ENCODE peak calls at places on chromosome 21, in ten cellular contexts. J is cardiac muscle cell, S is psoas muscle, Z is HFF-Myc, F is PC-9, N is GM12878, I is endothelial cell of umbilical vein, E is fibroblast of mammary gland, G is tibial artery, U is cardiac fibroblast. T is an unnamed sample.

GRCh38 chr21:41570791-41571355 is 62.9 kb upstream of the TMPRSS2 start:
- DNase-seq in J (no peak), S (no peak), Z (no peak), F (no peak), N (peak; percentile 62), I (no peak), E (no peak), G (no peak), U (no peak), T (no peak)

GRCh38 chr21:42527489-42528158 is 14.0 kb downstream of the SLC37A1 start:
- DNase-seq in J (no peak), S (no peak), Z (no peak), F (no peak), N (peak; percentile 80), I (no peak), E (no peak), G (no peak), U (no peak), T (peak; percentile 22)

GRCh38 chr21:31772674-31773555 is 41.0 kb upstream of the SCAF4 start:
- DNase-seq in J (no peak), S (no peak), Z (no peak), F (no peak), N (peak; percentile 63), I (no peak), E (no peak), G (no peak), U (no peak), T (no peak)

GRCh38 chr21:17387030-17387617 is 125.7 kb upstream of the CXADR start:
- DNase-seq in J (peak; percentile 76), S (no peak), Z (peak; percentile 48), F (peak; percentile 17), N (peak; percentile 1), I (peak; percentile 67), E (peak; percentile 67), G (no peak), U (peak; percentile 78), T (peak; percentile 69)

GRCh38 chr21:32367158-32367557 is 25.7 kb downstream of the URB1 start:
- DNase-seq in J (no peak), S (no peak), Z (no peak), F (no peak), N (no peak), I (no peak), E (peak; percentile 47), G (no peak), U (peak; percentile 31), T (peak; percentile 48)

GRCh38 chr21:45869121-45870007 is 112.2 kb upstream of the COL6A1 start:
- DNase-seq in J (peak; percentile 55), S (no peak), Z (peak; percentile 25), F (no peak), N (no peak), I (no peak), E (peak; percentile 72), G (no peak), U (peak; percentile 70), T (peak; percentile 76)

GRCh38 chr21:18985584-18985983 is 582.0 kb upstream of the TMPRSS15 start:
- DNase-seq in J (no peak), S (no peak), Z (no peak), F (no peak), N (no peak), I (no peak), E (no peak), G (no peak), U (no peak), T (no peak)

GRCh38 chr21:45873866-45874265 is 107.7 kb upstream of the COL6A1 start:
- DNase-seq in J (no peak), S (no peak), Z (no peak), F (no peak), N (no peak), I (no peak), E (no peak), G (no peak), U (no peak), T (no peak)

DNA sequence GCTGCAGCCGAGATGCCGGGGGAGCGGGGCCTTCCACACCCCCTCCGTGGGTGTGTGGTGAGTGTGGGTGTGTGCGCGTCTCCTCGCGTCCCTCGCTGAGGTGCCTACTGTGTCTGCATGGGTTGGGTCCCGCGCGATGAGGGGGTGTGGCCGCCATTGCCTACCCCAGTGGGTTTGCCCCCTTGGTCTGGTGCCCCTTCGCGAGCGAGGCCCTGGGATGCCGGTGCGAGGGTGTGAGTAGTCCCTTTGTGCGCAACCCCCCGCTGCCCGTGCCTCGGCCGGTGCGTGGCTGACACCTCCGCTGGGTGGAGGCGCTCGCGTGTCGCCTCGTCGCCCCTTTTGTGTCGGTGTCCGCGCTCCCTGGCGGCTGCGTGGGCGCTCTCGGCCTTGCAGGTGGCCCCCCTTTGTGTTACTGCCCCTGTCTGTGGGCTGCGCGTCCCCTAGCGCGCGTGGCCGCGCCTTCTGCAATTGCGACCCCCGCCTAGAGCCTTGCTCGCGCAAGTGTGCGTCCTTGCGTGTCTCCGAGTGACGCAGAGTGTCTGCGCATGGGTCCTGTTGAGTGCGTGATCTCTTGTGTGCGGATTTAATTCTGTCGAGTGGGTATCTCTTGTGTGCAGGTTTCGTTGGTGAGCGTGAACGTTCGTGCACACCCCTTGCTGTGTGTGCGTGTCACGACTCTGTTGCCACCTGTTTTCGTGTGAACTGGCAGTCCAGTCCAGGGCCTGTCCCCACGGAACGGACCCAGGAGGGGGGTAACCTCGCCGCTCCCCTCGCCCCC is 552 bp downstream of the TTC3 start:
- DNase-seq in J (peak; percentile 33), S (no peak), Z (no peak), F (no peak), N (no peak), I (peak; percentile 52), E (peak; percentile 44), G (peak; percentile 83), U (peak; percentile 28), T (peak; percentile 61)
- TF ChIP-seq CTCF in J (peak; percentile 9), S (no peak), Z (no peak), F (no peak), N (peak; percentile 21), I (no peak), E (no peak), G (no peak), U (no peak), T (no peak)

GRCh38 chr21:34919406-34919805 is 129.7 kb downstream of the RUNX1 start:
- DNase-seq in J (no peak), S (no peak), Z (no peak), F (no peak), N (no peak), I (no peak), E (no peak), G (no peak), U (no peak), T (no peak)
- H3K4me3 ChIP-seq in J (no peak overlapping the region), S (no peak overlapping the region), Z (no peak overlapping the region), F (no peak overlapping the region), N (no peak overlapping the region), I (no peak overlapping the region), E (no peak overlapping the region), G (no peak overlapping the region), U (no peak overlapping the region), T (no peak overlapping the region)

GRCh38 chr21:38839683-38840286 is 34.1 kb downstream of the ETS2 start:
- DNase-seq in J (peak; percentile 94), S (no peak), Z (peak; percentile 36), F (peak; percentile 61), N (no peak), I (peak; percentile 65), E (peak; percentile 97), G (no peak), U (peak; percentile 97), T (peak; percentile 96)

GRCh38 chr21:38839370-38839681 is 33.6 kb downstream of the ETS2 start:
- DNase-seq in J (no peak), S (no peak), Z (no peak), F (no peak), N (no peak), I (no peak), E (peak; percentile 85), G (no peak), U (peak; percentile 91), T (no peak)

GRCh38 chr21:38837806-38838461 is 32.2 kb downstream of the ETS2 start:
- DNase-seq in J (no peak), S (no peak), Z (no peak), F (no peak), N (no peak), I (no peak), E (no peak), G (no peak), U (no peak), T (no peak)

GRCh38 chr21:38840456-38841129 is 34.9 kb downstream of the ETS2 start:
- DNase-seq in J (no peak), S (no peak), Z (no peak), F (no peak), N (no peak), I (no peak), E (no peak), G (no peak), U (no peak), T (no peak)

DNA sequence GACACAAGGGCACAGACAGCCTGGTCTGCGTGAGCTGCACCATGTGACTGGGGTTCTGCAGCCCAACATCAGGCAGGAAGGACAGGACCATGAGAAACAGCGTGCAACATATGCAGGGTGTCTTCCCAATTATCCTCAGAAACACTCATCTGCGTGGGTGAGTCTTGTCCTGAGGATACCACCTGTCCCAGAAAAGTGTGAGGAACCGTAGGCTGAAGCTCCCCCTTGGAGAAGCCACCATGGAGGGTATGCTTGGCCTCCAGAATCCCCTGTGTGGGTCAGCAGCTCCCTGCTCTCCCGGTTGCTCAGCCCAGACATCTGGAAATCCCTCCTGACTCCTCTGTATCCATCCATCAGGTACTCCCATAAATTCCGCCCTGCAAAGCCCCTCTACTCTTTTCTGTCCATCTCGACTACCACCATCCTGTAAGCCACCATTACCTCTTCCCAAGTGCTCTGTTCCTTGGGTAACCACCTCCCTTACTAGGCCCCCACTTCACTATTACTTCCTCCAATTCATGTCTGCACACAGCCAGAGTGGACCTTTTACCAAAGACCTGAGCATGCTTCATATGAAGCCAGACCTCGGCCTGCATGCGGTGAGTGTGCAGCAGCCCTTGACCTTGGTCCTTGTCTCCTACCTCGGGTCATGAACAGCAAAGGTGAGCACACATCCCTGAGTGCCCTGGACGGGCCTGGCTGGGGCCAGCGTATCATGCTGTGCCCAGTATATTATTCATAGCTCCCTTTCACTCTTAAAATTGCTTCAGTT is 33.1 kb downstream of the ETS2 start:
- DNase-seq in J (no peak), S (no peak), Z (no peak), F (no peak), N (no peak), I (no peak), E (no peak), G (no peak), U (no peak), T (no peak)
- TF ChIP-seq CTCF in J (no peak), S (no peak), Z (no peak), F (no peak), N (no peak), I (no peak), E (no peak), G (no peak), U (no peak), T (no peak)

GRCh38 chr21:36072453-36073167 is 2.8 kb downstream of the CBR1 start:
- DNase-seq in J (no peak), S (no peak), Z (no peak), F (no peak), N (no peak), I (no peak), E (no peak), G (no peak), U (no peak), T (no peak)

GRCh38 chr21:36073181-36073580 is 3.4 kb downstream of the CBR1 start:
- DNase-seq in J (no peak), S (no peak), Z (no peak), F (no peak), N (no peak), I (no peak), E (no peak), G (no peak), U (no peak), T (no peak)

GRCh38 chr21:36068748-36069398 is 951 bp upstream of the CBR1 start:
- DNase-seq in J (no peak), S (no peak), Z (no peak), F (no peak), N (no peak), I (no peak), E (no peak), G (no peak), U (no peak), T (no peak)

GRCh38 chr21:36069713-36070573 is at the start of gene CBR1:
- DNase-seq in J (peak; percentile 97), S (peak; percentile 95), Z (peak; percentile 81), F (peak; percentile 86), N (peak; percentile 47), I (peak; percentile 74), E (peak; percentile 92), G (peak; percentile 98), U (peak; percentile 96), T (peak; percentile 93)

GRCh38 chr21:36070999-36071398 is 1.2 kb downstream of the CBR1 start:
- DNase-seq in J (no peak), S (no peak), Z (no peak), F (no peak), N (no peak), I (no peak), E (no peak), G (no peak), U (no peak), T (no peak)
- H3K4me3 ChIP-seq in J (no peak overlapping the region), S (peak overlapping the region; percentile 69), Z (peak overlapping the region; percentile 79), F (peak overlapping the region; percentile 78), N (no peak overlapping the region), I (no peak overlapping the region), E (peak overlapping the region; percentile 77), G (peak overlapping the region; percentile 94), U (peak overlapping the region; percentile 91), T (peak overlapping the region; percentile 19)

T was measured in fibroblast of villous mesenchyme.